ENCODE peak calls at places on chromosomes 5 and 9, in ten cellular contexts. One of them, this sample, is unnamed.
A peak's percentile ranks its signal among the peaks of the same experiment; 100 is the strongest.

GRCh38 chr9:76023715-76024195 is 133.3 kb downstream of the PCSK5 start:
- DNase-seq in activated B cell treated with CpG ODN at 0.5 μM for 24 hours: no peak
- DNase-seq in GM12865: no peak
- DNase-seq in HuH-7: no peak
- DNase-seq in stimulated activated CD8-positive, alpha-beta memory T cell treated with anti-CD3 and anti-CD28 coated beads, Interleukin-15, amount 100 ng/mL, for 4 hours: no peak
- DNase-seq in GM18507: no peak
- DNase-seq in GM13977: no peak
- DNase-seq in NCI-H526: peak; percentile 24
- DNase-seq in mesenchymal stem cell: no peak
- DNase-seq in Right ventricle myocardium superior: no peak
- DNase-seq in this sample: no peak

GRCh38 chr5:172113036-172113435 is 75.0 kb downstream of the STK10 start:
- DNase-seq in activated B cell treated with CpG ODN at 0.5 μM for 24 hours: no peak
- DNase-seq in GM12865: peak; percentile 94
- DNase-seq in HuH-7: no peak
- DNase-seq in stimulated activated CD8-positive, alpha-beta memory T cell treated with anti-CD3 and anti-CD28 coated beads, Interleukin-15, amount 100 ng/mL, for 4 hours: peak; percentile 37
- DNase-seq in GM18507: no peak
- DNase-seq in GM13977: no peak
- DNase-seq in NCI-H526: no peak
- DNase-seq in mesenchymal stem cell: no peak
- DNase-seq in Right ventricle myocardium superior: no peak
- DNase-seq in this sample: peak; percentile 57

GRCh38 chr9:111957856-111958631 is 61.4 kb downstream of the UGCG start:
- DNase-seq in activated B cell treated with CpG ODN at 0.5 μM for 24 hours: no peak
- DNase-seq in GM12865: peak; percentile 70
- DNase-seq in HuH-7: no peak
- DNase-seq in stimulated activated CD8-positive, alpha-beta memory T cell treated with anti-CD3 and anti-CD28 coated beads, Interleukin-15, amount 100 ng/mL, for 4 hours: no peak
- DNase-seq in GM18507: no peak
- DNase-seq in GM13977: no peak
- DNase-seq in NCI-H526: no peak
- DNase-seq in mesenchymal stem cell: peak; percentile 93
- DNase-seq in Right ventricle myocardium superior: no peak
- DNase-seq in this sample: peak; percentile 39

GRCh38 chr9:129823163-129823933 is 588 bp downstream of the TOR1A start:
- DNase-seq in activated B cell treated with CpG ODN at 0.5 μM for 24 hours: no peak
- DNase-seq in GM12865: peak; percentile 65
- DNase-seq in HuH-7: no peak
- DNase-seq in stimulated activated CD8-positive, alpha-beta memory T cell treated with anti-CD3 and anti-CD28 coated beads, Interleukin-15, amount 100 ng/mL, for 4 hours: no peak
- DNase-seq in GM18507: no peak
- DNase-seq in GM13977: peak; percentile 47
- DNase-seq in NCI-H526: no peak
- DNase-seq in mesenchymal stem cell: peak; percentile 46
- DNase-seq in Right ventricle myocardium superior: peak; percentile 41
- DNase-seq in this sample: peak; percentile 48

GRCh38 chr9:111928342-111928720 is 31.7 kb downstream of the UGCG start:
- DNase-seq in activated B cell treated with CpG ODN at 0.5 μM for 24 hours: no peak
- DNase-seq in GM12865: no peak
- DNase-seq in HuH-7: no peak
- DNase-seq in stimulated activated CD8-positive, alpha-beta memory T cell treated with anti-CD3 and anti-CD28 coated beads, Interleukin-15, amount 100 ng/mL, for 4 hours: no peak
- DNase-seq in GM18507: no peak
- DNase-seq in GM13977: no peak
- DNase-seq in NCI-H526: no peak
- DNase-seq in mesenchymal stem cell: peak; percentile 61
- DNase-seq in Right ventricle myocardium superior: no peak
- DNase-seq in this sample: no peak

GRCh38 chr5:139141841-139142240 is 56.3 kb downstream of the SIL1 start:
- DNase-seq in activated B cell treated with CpG ODN at 0.5 μM for 24 hours: no peak
- DNase-seq in GM12865: no peak
- DNase-seq in HuH-7: no peak
- DNase-seq in stimulated activated CD8-positive, alpha-beta memory T cell treated with anti-CD3 and anti-CD28 coated beads, Interleukin-15, amount 100 ng/mL, for 4 hours: no peak
- DNase-seq in GM18507: no peak
- DNase-seq in GM13977: no peak
- DNase-seq in NCI-H526: no peak
- DNase-seq in mesenchymal stem cell: no peak
- DNase-seq in Right ventricle myocardium superior: peak; percentile 69
- DNase-seq in this sample: no peak

GRCh38 chr5:5159282-5160108 is 19.4 kb downstream of the ADAMTS16 start:
- DNase-seq in activated B cell treated with CpG ODN at 0.5 μM for 24 hours: no peak
- DNase-seq in GM12865: no peak
- DNase-seq in HuH-7: no peak
- DNase-seq in stimulated activated CD8-positive, alpha-beta memory T cell treated with anti-CD3 and anti-CD28 coated beads, Interleukin-15, amount 100 ng/mL, for 4 hours: no peak
- DNase-seq in GM18507: no peak
- DNase-seq in GM13977: no peak
- DNase-seq in NCI-H526: no peak
- DNase-seq in mesenchymal stem cell: no peak
- DNase-seq in Right ventricle myocardium superior: no peak
- DNase-seq in this sample: no peak

GRCh38 chr5:7606840-7607453 is 211.0 kb downstream of the ADCY2 start:
- DNase-seq in activated B cell treated with CpG ODN at 0.5 μM for 24 hours: no peak
- DNase-seq in GM12865: no peak
- DNase-seq in HuH-7: no peak
- DNase-seq in stimulated activated CD8-positive, alpha-beta memory T cell treated with anti-CD3 and anti-CD28 coated beads, Interleukin-15, amount 100 ng/mL, for 4 hours: no peak
- DNase-seq in GM18507: no peak
- DNase-seq in GM13977: no peak
- DNase-seq in NCI-H526: no peak
- DNase-seq in mesenchymal stem cell: no peak
- DNase-seq in Right ventricle myocardium superior: no peak
- DNase-seq in this sample: no peak

GRCh38 chr9:3398232-3398648 is 127.6 kb downstream of the RFX3 start:
- DNase-seq in activated B cell treated with CpG ODN at 0.5 μM for 24 hours: no peak
- DNase-seq in GM12865: peak; percentile 39
- DNase-seq in HuH-7: no peak
- DNase-seq in stimulated activated CD8-positive, alpha-beta memory T cell treated with anti-CD3 and anti-CD28 coated beads, Interleukin-15, amount 100 ng/mL, for 4 hours: no peak
- DNase-seq in GM18507: no peak
- DNase-seq in GM13977: no peak
- DNase-seq in NCI-H526: no peak
- DNase-seq in mesenchymal stem cell: peak; percentile 25
- DNase-seq in Right ventricle myocardium superior: no peak
- DNase-seq in this sample: peak; percentile 64

GRCh38 chr5:163565931-163566608 is 60.7 kb downstream of the MAT2B start:
- DNase-seq in activated B cell treated with CpG ODN at 0.5 μM for 24 hours: peak; percentile 18
- DNase-seq in GM12865: peak; percentile 40
- DNase-seq in HuH-7: peak; percentile 20
- DNase-seq in stimulated activated CD8-positive, alpha-beta memory T cell treated with anti-CD3 and anti-CD28 coated beads, Interleukin-15, amount 100 ng/mL, for 4 hours: no peak
- DNase-seq in GM18507: no peak
- DNase-seq in GM13977: no peak
- DNase-seq in NCI-H526: peak; percentile 55
- DNase-seq in mesenchymal stem cell: peak; percentile 41
- DNase-seq in Right ventricle myocardium superior: no peak
- DNase-seq in this sample: no peak

GRCh38 chr9:76302947-76303550 is 91.2 kb downstream of the RFK start:
- DNase-seq in activated B cell treated with CpG ODN at 0.5 μM for 24 hours: no peak
- DNase-seq in GM12865: peak; percentile 59
- DNase-seq in HuH-7: peak; percentile 29
- DNase-seq in stimulated activated CD8-positive, alpha-beta memory T cell treated with anti-CD3 and anti-CD28 coated beads, Interleukin-15, amount 100 ng/mL, for 4 hours: no peak
- DNase-seq in GM18507: peak; percentile 29
- DNase-seq in GM13977: peak; percentile 55
- DNase-seq in NCI-H526: peak; percentile 48
- DNase-seq in mesenchymal stem cell: peak; percentile 58
- DNase-seq in Right ventricle myocardium superior: no peak
- DNase-seq in this sample: peak; percentile 70

GRCh38 chr5:56302027-56302426 is 68.9 kb upstream of the ANKRD55 start:
- DNase-seq in activated B cell treated with CpG ODN at 0.5 μM for 24 hours: no peak
- DNase-seq in GM12865: no peak
- DNase-seq in HuH-7: no peak
- DNase-seq in stimulated activated CD8-positive, alpha-beta memory T cell treated with anti-CD3 and anti-CD28 coated beads, Interleukin-15, amount 100 ng/mL, for 4 hours: no peak
- DNase-seq in GM18507: no peak
- DNase-seq in GM13977: no peak
- DNase-seq in NCI-H526: no peak
- DNase-seq in mesenchymal stem cell: peak; percentile 53
- DNase-seq in Right ventricle myocardium superior: no peak
- DNase-seq in this sample: no peak

GRCh38 chr9:69554945-69555344 is 117.2 kb downstream of the APBA1 start:
- DNase-seq in activated B cell treated with CpG ODN at 0.5 μM for 24 hours: no peak
- DNase-seq in GM12865: no peak
- DNase-seq in HuH-7: no peak
- DNase-seq in stimulated activated CD8-positive, alpha-beta memory T cell treated with anti-CD3 and anti-CD28 coated beads, Interleukin-15, amount 100 ng/mL, for 4 hours: no peak
- DNase-seq in GM18507: no peak
- DNase-seq in GM13977: no peak
- DNase-seq in NCI-H526: no peak
- DNase-seq in mesenchymal stem cell: peak; percentile 78
- DNase-seq in Right ventricle myocardium superior: no peak
- DNase-seq in this sample: no peak

GRCh38 chr9:63728287-63728686 is 1556.7 kb downstream of the FOXD4L5 start:
- DNase-seq in activated B cell treated with CpG ODN at 0.5 μM for 24 hours: no peak
- DNase-seq in GM12865: no peak
- DNase-seq in HuH-7: no peak
- DNase-seq in stimulated activated CD8-positive, alpha-beta memory T cell treated with anti-CD3 and anti-CD28 coated beads, Interleukin-15, amount 100 ng/mL, for 4 hours: no peak
- DNase-seq in GM18507: no peak
- DNase-seq in GM13977: no peak
- DNase-seq in NCI-H526: no peak
- DNase-seq in mesenchymal stem cell: no peak
- DNase-seq in Right ventricle myocardium superior: no peak
- DNase-seq in this sample: no peak

GRCh38 chr5:12799165-12799564 is 894.9 kb upstream of the CTNND2 start:
- DNase-seq in activated B cell treated with CpG ODN at 0.5 μM for 24 hours: no peak
- DNase-seq in GM12865: no peak
- DNase-seq in HuH-7: no peak
- DNase-seq in stimulated activated CD8-positive, alpha-beta memory T cell treated with anti-CD3 and anti-CD28 coated beads, Interleukin-15, amount 100 ng/mL, for 4 hours: no peak
- DNase-seq in GM18507: no peak
- DNase-seq in GM13977: no peak
- DNase-seq in NCI-H526: no peak
- DNase-seq in mesenchymal stem cell: no peak
- DNase-seq in Right ventricle myocardium superior: no peak
- DNase-seq in this sample: no peak